ENCODE peak calls at places on chromosomes 1 and 21, in nine cellular contexts. F is hepatocyte, S is PC-3, K is IMR-90, O is fibroblast of lung, J is MM.1S, T is neural progenitor cell, V is K562, E is mammary epithelial cell. L is an unnamed sample.
A peak's percentile ranks its signal among the peaks of the same experiment; 100 is the strongest.

GRCh38 chr1:236603896-236604217 is 459 bp downstream of the HEATR1 start:
- DNase-seq in F (peak; percentile 13), J (no peak), S (peak; percentile 2), E (no peak), K (peak; percentile 49), V (peak; percentile 38), O (peak; percentile 55), T (no peak), L (peak; percentile 34)

GRCh38 chr1:178126790-178127189 is 32.9 kb downstream of the RASAL2 start:
- DNase-seq in T (no peak), K (peak; percentile 95), S (peak; percentile 89), E (peak; percentile 97), J (no peak), O (peak; percentile 85), F (peak; percentile 64), V (no peak), L (no peak)

GRCh38 chr1:236067854-236068454 is 3.1 kb upstream of the NID1 start:
- DNase-seq in J (no peak), V (no peak), O (peak; percentile 91), E (no peak), T (no peak), F (no peak), S (no peak), K (peak; percentile 79), L (no peak)

GRCh38 chr1:118151312-118151937 is 33.6 kb downstream of the SPAG17 start:
- DNase-seq in O (peak; percentile 75), E (peak; percentile 29), J (peak; percentile 29), K (peak; percentile 67), F (peak; percentile 71), V (peak; percentile 36), T (peak; percentile 68), S (peak; percentile 79), L (peak; percentile 76)

GRCh38 chr1:235910357-235911299 is 43.9 kb upstream of the LYST start:
- DNase-seq in J (no peak), K (peak; percentile 97), E (peak; percentile 99), S (peak; percentile 92), F (peak; percentile 40), V (no peak), O (peak; percentile 92), T (peak; percentile 80), L (peak; percentile 51)

GRCh38 chr1:78284354-78284753 is 206.4 kb upstream of the PTGFR start:
- DNase-seq in F (no peak), E (no peak), S (no peak), J (no peak), V (no peak), T (no peak), O (no peak), K (no peak), L (no peak)

GRCh38 chr21:44657635-44658183 is at the start of gene KRTAP12-3:
- DNase-seq in F (no peak), V (no peak), S (no peak), J (peak; percentile 58), O (no peak), E (no peak), T (no peak), K (peak; percentile 7), L (no peak)

GRCh38 chr21:34202553-34203332 is 129.4 kb downstream of the MRPS6 start:
- DNase-seq in J (no peak), F (peak; percentile 70), T (peak; percentile 73), O (peak; percentile 25), E (no peak), K (no peak), S (no peak), V (no peak), L (peak; percentile 75)

GRCh38 chr21:29725025-29725736 is 214.6 kb downstream of the GRIK1 start:
- DNase-seq in S (peak; percentile 24), K (no peak), V (no peak), O (no peak), J (no peak), E (no peak), T (no peak), F (peak; percentile 31), L (no peak)

GRCh38 chr1:98897046-98897445 is 107.6 kb downstream of the PLPPR5 start:
- DNase-seq in E (no peak), F (no peak), S (no peak), K (no peak), O (no peak), J (no peak), V (no peak), T (peak; percentile 43), L (no peak)

GRCh38 chr1:16075337-16076002 is 2.0 kb upstream of the FAM131C start:
- DNase-seq in K (peak; percentile 85), F (peak; percentile 58), J (no peak), E (no peak), T (no peak), S (peak; percentile 39), V (no peak), O (peak; percentile 83), L (no peak)

GRCh38 chr1:151822404-151822803 is 9.2 kb downstream of the RORC start:
- DNase-seq in O (no peak), E (no peak), F (no peak), T (no peak), V (peak; percentile 39), S (no peak), J (no peak), K (no peak), L (no peak)

GRCh38 chr1:62040450-62040849 is 154.2 kb upstream of the L1TD1 start:
- DNase-seq in K (no peak), V (no peak), O (no peak), T (no peak), E (peak; percentile 14), F (no peak), S (no peak), J (no peak), L (peak; percentile 56)

GRCh38 chr1:232463226-232463625 is 166.7 kb downstream of the SIPA1L2 start:
- DNase-seq in V (no peak), T (no peak), O (peak; percentile 24), J (no peak), E (no peak), K (peak; percentile 61), F (no peak), S (peak; percentile 11), L (no peak)

GRCh38 chr1:161726631-161727342 is 5.4 kb downstream of the FCRLB start:
- DNase-seq in E (peak; percentile 80), T (peak; percentile 91), K (peak; percentile 79), O (peak; percentile 83), V (peak; percentile 97), J (peak; percentile 77), S (peak; percentile 81), F (peak; percentile 94), L (peak; percentile 90)

GRCh38 chr1:6003568-6004411 is 11.6 kb upstream of the NPHP4 start:
- DNase-seq in F (no peak), E (no peak), J (no peak), O (no peak), K (no peak), V (no peak), T (peak; percentile 85), S (no peak), L (no peak)

GRCh38 chr1:167454304-167454928 is 63.9 kb downstream of the CD247 start:
- DNase-seq in S (no peak), J (no peak), E (no peak), V (no peak), T (no peak), F (no peak), K (no peak), O (no peak), L (peak; percentile 75)

DNA sequence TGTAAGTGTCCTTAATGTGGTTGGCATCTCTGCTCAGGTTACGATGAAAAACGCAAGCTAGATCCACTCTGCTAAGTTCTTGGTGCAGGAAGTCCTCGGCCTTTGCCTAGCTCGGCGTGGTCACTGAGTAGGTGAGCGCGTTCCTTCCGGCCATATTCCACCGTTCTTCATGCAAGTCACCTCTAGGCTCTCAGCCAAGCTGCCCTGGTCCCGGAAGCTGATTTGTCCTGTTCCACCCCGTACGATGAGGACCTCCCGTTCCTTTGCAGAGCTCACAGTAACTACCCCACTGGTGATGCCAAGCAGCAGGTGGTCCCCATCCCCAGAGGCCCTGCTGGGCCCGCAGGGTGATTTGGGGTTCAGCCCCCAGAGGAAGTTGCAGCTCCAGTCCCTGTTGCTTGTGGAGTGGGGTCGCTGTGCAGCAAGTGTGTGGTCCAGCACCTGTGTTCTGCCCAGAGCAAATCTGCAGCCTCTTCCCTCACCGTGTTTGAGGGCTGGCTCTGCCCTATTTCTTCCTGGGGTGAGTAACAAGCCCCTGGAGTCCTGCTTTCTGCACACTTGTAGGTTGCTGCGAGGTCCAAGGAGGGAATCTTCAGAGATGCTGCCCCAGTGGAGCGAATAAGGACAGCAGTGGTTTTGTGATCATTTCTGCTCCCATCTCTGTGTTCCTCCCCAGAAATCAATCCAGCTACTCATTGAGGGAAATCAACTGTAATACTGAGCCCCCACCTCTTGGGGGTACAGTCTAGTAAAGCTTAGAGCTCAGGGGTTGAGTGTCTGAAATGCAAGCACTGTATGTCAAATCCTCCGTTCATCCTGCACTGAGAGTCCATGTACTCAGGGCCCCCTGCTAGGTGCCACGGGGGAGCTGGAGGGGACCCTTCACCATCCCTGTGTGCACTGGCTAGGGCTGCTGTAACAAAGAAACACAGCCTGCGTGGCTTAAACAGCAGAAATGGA is 2.3 kb downstream of the UMODL1 start:
- DNase-seq in T (no peak), O (no peak), F (no peak), E (no peak), J (no peak), K (no peak), V (no peak), S (peak; percentile 18), L (no peak)
- TF ChIP-seq CTCF in T (no peak), O (no peak), F (no peak), E (no peak), J (peak; percentile 12), K (no peak), V (no peak), S (peak; percentile 17), L (no peak)

GRCh38 chr1:75725256-75725655 is 747 bp downstream of the ACADM start:
- DNase-seq in J (no peak), T (no peak), O (peak; percentile 34), E (no peak), S (peak; percentile 19), K (peak; percentile 2), V (no peak), F (no peak), L (no peak)
- H2AFZ ChIP-seq in J (peak overlapping the region; percentile 53), T (peak overlapping the region; percentile 91), O (no peak overlapping the region), E (peak overlapping the region; percentile 98), S (peak overlapping the region; percentile 82), K (no peak overlapping the region), V (peak overlapping the region; percentile 97), F (peak overlapping the region; percentile 79), L (peak overlapping the region; percentile 83)

GRCh38 chr21:40924641-40925040 is 77.7 kb upstream of the DSCAM start:
- DNase-seq in E (no peak), F (no peak), J (no peak), K (no peak), V (no peak), S (no peak), T (no peak), O (no peak), L (no peak)
- TF ChIP-seq CTCF in E (no peak), F (no peak), J (no peak), K (no peak), V (no peak), S (no peak), T (no peak), O (no peak), L (no peak)

DNA sequence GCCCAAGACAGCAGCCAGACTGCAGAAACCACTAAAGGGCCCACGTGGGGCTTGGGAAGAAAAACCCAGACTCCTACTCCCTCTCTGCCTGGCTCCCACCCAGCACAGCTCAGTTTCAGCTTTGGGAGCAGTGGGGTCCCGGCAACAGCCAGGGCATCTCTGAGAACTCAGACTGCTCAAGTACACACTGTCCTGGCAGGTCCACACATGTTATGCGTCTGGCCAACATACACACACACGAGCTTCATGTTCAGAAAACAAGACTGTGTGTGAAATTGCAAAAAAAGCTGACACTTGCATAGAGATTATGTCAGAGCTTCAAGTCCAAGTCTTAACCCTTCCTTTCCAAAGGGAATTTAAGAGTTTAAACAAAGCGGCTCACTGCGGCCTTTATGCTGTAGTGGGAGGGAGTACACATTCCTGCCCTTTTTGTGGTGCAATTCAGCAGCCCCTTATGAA is 136.6 kb upstream of the CD34 start:
- DNase-seq in T (no peak), K (peak; percentile 43), S (no peak), E (peak; percentile 37), F (peak; percentile 76), J (no peak), V (no peak), O (peak; percentile 91), L (no peak)
- H2AFZ ChIP-seq in T (no peak overlapping the region), K (peak overlapping the region; percentile 84), S (no peak overlapping the region), E (no peak overlapping the region), F (no peak overlapping the region), J (no peak overlapping the region), V (no peak overlapping the region), O (no peak overlapping the region), L (no peak overlapping the region)

L was measured in GM23338.